ENCODE peak calls at places on chromosomes 11 and 22, in six cellular contexts. One of them, this sample, is unnamed.

GRCh38 chr22:27507935-27508504 is 293.5 kb downstream of the MN1 start:
- DNase-seq in activated CD4-positive, alpha-beta T cell treated with anti-CD3 and anti-CD28 coated beads, Interleukin-2, amount 50 U/mL, for 24 hours: no peak
- DNase-seq in KBM-7: no peak
- DNase-seq in amygdala: no peak
- DNase-seq in CD4-positive, alpha-beta T cell: no peak
- DNase-seq in AML-193: no peak
- DNase-seq in this sample: no peak

GRCh38 chr22:19446603-19447387 is 716 bp downstream of the C22orf39 start:
- DNase-seq in KBM-7: no peak
- DNase-seq in activated CD4-positive, alpha-beta T cell treated with anti-CD3 and anti-CD28 coated beads, Interleukin-2, amount 50 U/mL, for 24 hours: no peak
- DNase-seq in CD4-positive, alpha-beta T cell: no peak
- DNase-seq in AML-193: peak; percentile 7
- DNase-seq in amygdala: no peak
- DNase-seq in this sample: no peak

GRCh38 chr22:25955323-25955722 is 213.3 kb downstream of the MYO18B start:
- DNase-seq in AML-193: no peak
- DNase-seq in KBM-7: no peak
- DNase-seq in amygdala: no peak
- DNase-seq in activated CD4-positive, alpha-beta T cell treated with anti-CD3 and anti-CD28 coated beads, Interleukin-2, amount 50 U/mL, for 24 hours: no peak
- DNase-seq in CD4-positive, alpha-beta T cell: no peak
- DNase-seq in this sample: no peak

GRCh38 chr11:11909727-11910126 is 68.0 kb downstream of the USP47 start:
- DNase-seq in AML-193: no peak
- DNase-seq in amygdala: no peak
- DNase-seq in KBM-7: no peak
- DNase-seq in CD4-positive, alpha-beta T cell: no peak
- DNase-seq in activated CD4-positive, alpha-beta T cell treated with anti-CD3 and anti-CD28 coated beads, Interleukin-2, amount 50 U/mL, for 24 hours: no peak
- DNase-seq in this sample: no peak

GRCh38 chr11:116602637-116602942 is 170.2 kb downstream of the BUD13 start:
- DNase-seq in amygdala: no peak
- DNase-seq in CD4-positive, alpha-beta T cell: no peak
- DNase-seq in KBM-7: no peak
- DNase-seq in activated CD4-positive, alpha-beta T cell treated with anti-CD3 and anti-CD28 coated beads, Interleukin-2, amount 50 U/mL, for 24 hours: no peak
- DNase-seq in AML-193: no peak
- DNase-seq in this sample: no peak

GRCh38 chr11:134386945-134387344 is 25.1 kb downstream of the B3GAT1 start:
- DNase-seq in AML-193: no peak
- DNase-seq in KBM-7: peak; percentile 51
- DNase-seq in amygdala: no peak
- DNase-seq in CD4-positive, alpha-beta T cell: no peak
- DNase-seq in activated CD4-positive, alpha-beta T cell treated with anti-CD3 and anti-CD28 coated beads, Interleukin-2, amount 50 U/mL, for 24 hours: no peak
- DNase-seq in this sample: no peak

GRCh38 chr11:100739636-100740035 is 52.5 kb downstream of the ARHGAP42 start:
- DNase-seq in AML-193: no peak
- DNase-seq in KBM-7: no peak
- DNase-seq in CD4-positive, alpha-beta T cell: no peak
- DNase-seq in activated CD4-positive, alpha-beta T cell treated with anti-CD3 and anti-CD28 coated beads, Interleukin-2, amount 50 U/mL, for 24 hours: no peak
- DNase-seq in amygdala: no peak
- DNase-seq in this sample: no peak

GRCh38 chr11:61952882-61953281 is 2.7 kb downstream of the BEST1 start:
- DNase-seq in CD4-positive, alpha-beta T cell: no peak
- DNase-seq in amygdala: no peak
- DNase-seq in AML-193: no peak
- DNase-seq in activated CD4-positive, alpha-beta T cell treated with anti-CD3 and anti-CD28 coated beads, Interleukin-2, amount 50 U/mL, for 24 hours: no peak
- DNase-seq in KBM-7: no peak
- DNase-seq in this sample: no peak

GRCh38 chr11:62217191-62217748 is 8.8 kb downstream of the SCGB2A1 start:
- DNase-seq in CD4-positive, alpha-beta T cell: no peak
- DNase-seq in amygdala: no peak
- DNase-seq in KBM-7: peak; percentile 19
- DNase-seq in activated CD4-positive, alpha-beta T cell treated with anti-CD3 and anti-CD28 coated beads, Interleukin-2, amount 50 U/mL, for 24 hours: no peak
- DNase-seq in AML-193: peak; percentile 28
- DNase-seq in this sample: no peak